ENCODE peak calls at places on chromosomes 11 and 22, in six cellular contexts. Y, C, U, T, M and J are unnamed samples.

GRCh38 chr11:297666-298405 is 1.5 kb downstream of the IFITM5 start:
- DNase-seq in C (peak; percentile 35), U (peak; percentile 38), T (peak; percentile 48), M (no peak), Y (no peak), J (no peak)

GRCh38 chr11:31139479-31139878 is 230.1 kb downstream of the DCDC1 start:
- DNase-seq in Y (no peak), T (no peak), M (no peak), U (no peak), C (no peak), J (no peak)

GRCh38 chr22:23055448-23056179 is 14.7 kb upstream of the GNAZ start:
- DNase-seq in U (no peak), T (no peak), C (no peak), M (peak; percentile 10), Y (no peak), J (no peak)

GRCh38 chr11:27914080-27914479 is 193.9 kb downstream of the KIF18A start:
- DNase-seq in C (no peak), M (no peak), U (no peak), Y (no peak), T (no peak), J (no peak)

GRCh38 chr22:30636226-30637077 is 871 bp downstream of the SLC35E4 start:
- DNase-seq in U (peak; percentile 65), T (peak; percentile 56), Y (peak; percentile 7), C (peak; percentile 45), M (peak; percentile 55), J (peak; percentile 25)

GRCh38 chr11:21927628-21928027 is 265.3 kb upstream of the ANO5 start:
- DNase-seq in U (no peak), C (no peak), T (no peak), M (no peak), Y (no peak), J (peak; percentile 7)

GRCh38 chr11:113705871-113706654 is at the start of gene TMPRSS5:
- DNase-seq in T (no peak), U (no peak), Y (no peak), C (no peak), M (no peak), J (no peak)

GRCh38 chr11:843818-844692 is 1.4 kb downstream of the TSPAN4 start:
- DNase-seq in Y (peak; percentile 73), C (peak; percentile 76), T (peak; percentile 77), M (peak; percentile 86), U (peak; percentile 93), J (peak; percentile 98)

GRCh38 chr11:109075976-109076375 is 346.0 kb upstream of the C11orf87 start:
- DNase-seq in M (no peak), T (no peak), Y (no peak), C (no peak), U (no peak), J (no peak)

GRCh38 chr11:59176330-59176729 is 4.4 kb downstream of the DTX4 start:
- DNase-seq in Y (no peak), T (no peak), M (no peak), U (no peak), C (no peak), J (no peak)

GRCh38 chr11:14336507-14337503 is 22.2 kb downstream of the RRAS2 start:
- DNase-seq in C (no peak), Y (no peak), M (no peak), T (no peak), U (no peak), J (no peak)

GRCh38 chr11:12386309-12386708 is 8.9 kb downstream of the PARVA start:
- DNase-seq in C (no peak), Y (no peak), U (no peak), T (no peak), M (no peak), J (no peak)
- H3K27ac ChIP-seq in C (no peak overlapping the region), Y (peak overlapping the region; percentile 66), U (no peak overlapping the region), T (no peak overlapping the region), M (no peak overlapping the region), J (no peak overlapping the region)

DNA sequence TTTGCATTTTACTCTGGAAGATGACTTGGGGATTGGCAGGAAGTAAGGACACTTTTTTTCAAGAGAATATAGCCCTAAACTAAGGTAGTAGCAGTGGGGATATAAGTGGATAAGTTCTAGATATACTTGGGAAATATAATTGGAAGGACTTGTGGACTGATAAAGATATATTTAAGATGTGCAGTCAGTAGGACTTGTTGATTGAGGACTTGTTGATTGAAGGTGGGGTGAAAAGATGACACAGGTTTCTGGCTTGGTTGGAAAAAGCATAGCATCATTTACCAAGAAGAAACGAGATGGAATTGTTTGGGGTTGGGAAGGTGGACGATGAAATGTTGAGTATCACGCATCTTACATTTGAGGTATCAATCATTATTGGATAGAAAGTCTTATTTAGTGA is 1.5 kb upstream of the TAF10 start:
- DNase-seq in U (no peak), Y (no peak), T (no peak), C (no peak), M (no peak), J (no peak)
- H3K4me3 ChIP-seq in U (no peak overlapping the region), Y (no peak overlapping the region), T (peak overlapping the region; percentile 71), C (no peak overlapping the region), M (no peak overlapping the region), J (no peak overlapping the region)

GRCh38 chr11:116852261-116853125 is 15.1 kb upstream of the APOA1 start:
- DNase-seq in T (peak; percentile 64), M (no peak), C (no peak), Y (peak; percentile 64), U (no peak), J (no peak)
- TF ChIP-seq POLR2A in T (peak; percentile 29), M (no peak), C (no peak), Y (no peak), U (no peak), J (no peak)

GRCh38 chr11:61888043-61888442 is 3.3 kb downstream of the FADS3 start:
- DNase-seq in T (no peak), M (no peak), C (peak; percentile 65), U (no peak), Y (no peak), J (peak; percentile 92)
- H3K27ac ChIP-seq in T (peak overlapping the region; percentile 32), M (no peak overlapping the region), C (peak overlapping the region; percentile 63), U (no peak overlapping the region), Y (no peak overlapping the region), J (peak overlapping the region; percentile 57)

DNA sequence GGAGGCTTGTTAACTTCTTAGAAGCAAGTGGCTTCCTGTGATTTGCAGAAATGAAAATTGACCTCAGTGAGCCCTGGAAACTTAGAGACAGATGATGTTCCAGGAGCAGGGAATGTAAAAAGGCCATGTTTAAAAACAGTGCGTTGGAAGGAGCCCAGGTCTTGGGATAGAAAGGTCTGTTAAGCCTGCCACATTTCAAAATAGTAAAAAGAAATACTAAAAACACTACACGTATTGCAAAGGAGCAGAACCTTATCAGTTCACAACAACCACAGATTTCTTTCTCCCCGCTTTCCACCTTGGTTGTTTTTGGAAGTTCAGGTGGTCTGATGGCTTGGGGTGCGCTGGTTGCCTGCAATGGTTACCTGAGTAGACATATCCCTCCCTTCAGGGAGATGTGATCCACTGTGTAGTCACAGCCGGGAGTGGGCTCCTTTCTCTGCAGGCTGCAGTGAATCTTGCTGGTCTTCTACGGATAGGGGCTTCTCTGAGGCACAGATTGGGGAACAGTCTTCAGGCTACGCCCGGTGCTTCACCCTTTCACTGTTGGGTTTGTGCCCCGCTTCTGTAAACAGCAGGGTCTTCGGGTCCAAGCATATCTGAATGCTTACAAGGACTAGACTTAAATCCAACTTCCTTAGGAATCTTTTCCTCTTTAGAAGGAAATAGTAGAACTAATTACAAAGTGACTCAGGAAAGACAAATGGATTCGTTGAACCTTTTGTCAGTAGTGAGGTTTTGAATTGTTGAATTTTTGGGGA is 1.9 kb downstream of the TEAD1 start:
- DNase-seq in M (no peak), C (no peak), U (no peak), Y (no peak), T (peak; percentile 55), J (no peak)
- H3K4me3 ChIP-seq in M (peak overlapping the region; percentile 68), C (peak overlapping the region; percentile 58), U (peak overlapping the region; percentile 70), Y (peak overlapping the region; percentile 90), T (peak overlapping the region; percentile 89), J (peak overlapping the region; percentile 80)

GRCh38 chr11:37999171-37999570 is 1401.1 kb upstream of the RAG2 start:
- DNase-seq in T (no peak), M (no peak), C (no peak), U (no peak), Y (no peak), J (no peak)
- TF ChIP-seq POLR2A in T (no peak), M (no peak), C (no peak), U (no peak), Y (no peak), J (no peak)

GRCh38 chr11:61489833-61490585 is 18.5 kb upstream of the LRRC10B start:
- DNase-seq in U (peak; percentile 90), Y (no peak), C (no peak), M (peak; percentile 63), T (no peak), J (peak; percentile 38)
- H3K27ac ChIP-seq in U (no peak overlapping the region), Y (peak overlapping the region; percentile 40), C (no peak overlapping the region), M (no peak overlapping the region), T (no peak overlapping the region), J (peak overlapping the region; percentile 26)